ENCODE peak calls at places on chromosome 2, in ten cellular contexts. T, G, Z, K, U, A, F, X, C and V are unnamed samples.
A peak's percentile ranks its signal among the peaks of the same experiment; 100 is the strongest.

GRCh38 chr2:108444941-108445840 is 3.8 kb upstream of the GCC2 start:
- DNase-seq in T (no peak), G (peak; percentile 23), Z (no peak), K (no peak), U (no peak), A (no peak), F (no peak), X (no peak), C (peak; percentile 53), V (no peak)

GRCh38 chr2:10581990-10582389 is 107.8 kb downstream of the NOL10 start:
- DNase-seq in T (no peak), G (no peak), Z (no peak), K (no peak), U (no peak), A (no peak), F (no peak), X (no peak), C (no peak), V (no peak)

GRCh38 chr2:235238537-235238936 is 255.3 kb upstream of the AGAP1 start:
- DNase-seq in T (no peak), G (peak; percentile 12), Z (no peak), K (no peak), U (peak; percentile 21), A (no peak), F (no peak), X (no peak), C (no peak), V (peak; percentile 90)

GRCh38 chr2:86793752-86794151 is 3.0 kb upstream of the CD8A start:
- DNase-seq in T (no peak), G (no peak), Z (no peak), K (no peak), U (no peak), A (peak; percentile 21), F (peak; percentile 86), X (no peak), C (no peak), V (no peak)

GRCh38 chr2:142841788-142842187 is 35.7 kb upstream of the KYNU start:
- DNase-seq in T (no peak), G (no peak), Z (no peak), K (no peak), U (no peak), A (no peak), F (no peak), X (no peak), C (no peak), V (no peak)

GRCh38 chr2:19812166-19812565 is 89.6 kb downstream of the TTC32 start:
- DNase-seq in T (no peak), G (no peak), Z (no peak), K (peak; percentile 63), U (no peak), A (no peak), F (no peak), X (no peak), C (no peak), V (no peak)

GRCh38 chr2:9178110-9178904 is 28.3 kb upstream of the ASAP2 start:
- DNase-seq in T (no peak), G (no peak), Z (no peak), K (no peak), U (peak; percentile 50), A (no peak), F (no peak), X (no peak), C (peak; percentile 66), V (no peak)

GRCh38 chr2:50649626-50650397 is 382.1 kb downstream of the NRXN1 start:
- DNase-seq in T (no peak), G (no peak), Z (no peak), K (no peak), U (no peak), A (no peak), F (no peak), X (no peak), C (no peak), V (no peak)

GRCh38 chr2:86593266-86593665 is 30.0 kb upstream of the CHMP3 start:
- DNase-seq in T (no peak), G (no peak), Z (no peak), K (no peak), U (no peak), A (no peak), F (no peak), X (no peak), C (no peak), V (no peak)

GRCh38 chr2:22867921-22868320 is 517.1 kb upstream of the KLHL29 start:
- DNase-seq in T (no peak), G (no peak), Z (no peak), K (no peak), U (no peak), A (no peak), F (no peak), X (no peak), C (no peak), V (no peak)
- H3K9me3 ChIP-seq in T (no peaks in the 10 kb centered on the region), G (no peaks in the 10 kb centered on the region), Z (no peaks in the 10 kb centered on the region), K (no peaks in the 10 kb centered on the region), U (no peaks in the 10 kb centered on the region), A (no peaks in the 10 kb centered on the region), F (no peaks in the 10 kb centered on the region), X (no peaks in the 10 kb centered on the region), C (no peaks in the 10 kb centered on the region), V (no peaks in the 10 kb centered on the region)

DNA sequence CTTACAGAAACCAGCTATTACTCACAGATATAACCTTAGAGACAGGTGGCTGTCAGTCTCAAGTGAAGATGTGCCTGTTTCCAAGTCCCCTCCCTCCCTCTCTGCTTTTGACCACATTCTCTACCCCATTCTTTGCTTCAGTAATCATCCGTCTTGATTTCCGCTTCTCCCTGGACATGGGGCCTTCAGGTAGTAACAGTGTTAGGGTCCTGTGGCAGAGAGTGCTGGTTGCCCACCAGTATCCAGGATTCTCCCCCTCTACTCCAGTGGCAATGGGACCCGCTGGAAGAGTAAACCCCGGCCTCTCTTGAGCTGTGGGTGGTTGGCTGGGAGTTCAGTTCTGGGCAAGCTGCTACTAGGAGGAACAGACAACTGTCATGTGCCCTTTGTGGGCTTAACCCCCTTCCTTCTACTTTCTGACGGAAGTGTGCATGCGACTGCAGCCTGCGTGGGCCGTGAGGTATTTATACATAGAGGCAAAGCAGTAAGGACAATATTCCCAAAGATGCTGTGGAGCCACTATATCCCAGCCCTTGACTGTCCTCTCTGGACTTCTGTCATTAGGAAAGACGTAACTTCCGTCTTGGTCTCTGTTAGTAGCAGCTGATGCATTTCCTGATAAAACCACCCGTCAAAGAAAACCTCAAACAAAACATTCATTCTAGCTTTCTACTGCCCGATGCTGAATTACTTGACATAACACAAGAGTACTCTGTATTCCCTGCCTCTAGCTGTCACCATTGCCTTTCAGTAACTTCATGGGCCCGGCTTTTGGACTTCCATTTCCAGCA is 17.9 kb downstream of the PDCL3 start:
- DNase-seq in T (peak; percentile 74), G (no peak), Z (no peak), K (no peak), U (peak; percentile 40), A (peak; percentile 43), F (peak; percentile 85), X (no peak), C (no peak), V (peak; percentile 55)
- H3K4me3 ChIP-seq in T (no peak overlapping the region), G (no peak overlapping the region), Z (no peak overlapping the region), K (peak overlapping the region; percentile 21), U (no peak overlapping the region), A (peak overlapping the region; percentile 34), F (peak overlapping the region; percentile 49), X (no peak overlapping the region), C (no peak overlapping the region), V (no peak overlapping the region)

GRCh38 chr2:7758065-7758759 is 841.0 kb downstream of the RNF144A start:
- DNase-seq in T (no peak), G (no peak), Z (no peak), K (no peak), U (no peak), A (no peak), F (no peak), X (no peak), C (no peak), V (no peak)

GRCh38 chr2:7765236-7765635 is 848.0 kb downstream of the RNF144A start:
- DNase-seq in T (no peak), G (no peak), Z (no peak), K (no peak), U (no peak), A (no peak), F (no peak), X (no peak), C (no peak), V (no peak)

GRCh38 chr2:7759898-7760297 is 842.7 kb downstream of the RNF144A start:
- DNase-seq in T (no peak), G (no peak), Z (no peak), K (no peak), U (no peak), A (no peak), F (no peak), X (no peak), C (no peak), V (no peak)
- H3K9me3 ChIP-seq in T (peaks cover 36% of the 10 kb centered on the region), G (peaks cover 41% of the 10 kb centered on the region), Z (peaks cover 5% of the 10 kb centered on the region), K (peaks cover 5% of the 10 kb centered on the region), U (peaks cover 19% of the 10 kb centered on the region), A (peaks cover 9% of the 10 kb centered on the region), F (peaks cover 7% of the 10 kb centered on the region), X (peaks cover 1% of the 10 kb centered on the region), C (peaks cover 17% of the 10 kb centered on the region), V (peaks cover 2% of the 10 kb centered on the region)

GRCh38 chr2:186848873-186849578 is at the start of gene ZSWIM2:
- DNase-seq in T (peak; percentile 64), G (peak; percentile 12), Z (peak; percentile 78), K (peak; percentile 2), U (peak; percentile 13), A (no peak), F (no peak), X (peak; percentile 72), C (peak; percentile 96), V (peak; percentile 87)
- H3K4me3 ChIP-seq in T (peak within 1 kb of the TSS; percentile 36), G (peak within 1 kb of the TSS; percentile 16), Z (peak within 1 kb of the TSS; percentile 63), K (peak within 1 kb of the TSS; percentile 80), U (peak within 1 kb of the TSS; percentile 18), A (peak within 1 kb of the TSS; percentile 27), F (no peak within 1 kb of the TSS), X (peak within 1 kb of the TSS; percentile 46), C (peak within 1 kb of the TSS; percentile 74), V (no peak within 1 kb of the TSS)